ENCODE peak calls at places on chromosomes 12 and 14, in six cellular contexts. One of them, this sample, is unnamed.

GRCh38 chr12:105803292-105803691 is 335.5 kb downstream of the NUAK1 start:
- DNase-seq in ELR: peak
- DNase-seq in iris pigment epithelial cell: peak
- DNase-seq in GM10248: no peak
- DNase-seq in anterior cingulate cortex: no peak
- DNase-seq in effector memory CD8-positive, alpha-beta T cell: no peak
- DNase-seq in this sample: no peak

GRCh38 chr12:121793836-121794531 is 496 bp upstream of the RHOF start:
- DNase-seq in anterior cingulate cortex: peak
- DNase-seq in ELR: peak
- DNase-seq in effector memory CD8-positive, alpha-beta T cell: peak
- DNase-seq in GM10248: peak
- DNase-seq in iris pigment epithelial cell: peak
- DNase-seq in this sample: peak

GRCh38 chr12:11568762-11569478 is 80.6 kb upstream of the ETV6 start:
- DNase-seq in iris pigment epithelial cell: no peak
- DNase-seq in ELR: no peak
- DNase-seq in GM10248: peak
- DNase-seq in effector memory CD8-positive, alpha-beta T cell: no peak
- DNase-seq in anterior cingulate cortex: no peak
- DNase-seq in this sample: no peak

GRCh38 chr12:32997471-32997870 is 100.9 kb upstream of the PKP2 start:
- DNase-seq in ELR: no peak
- DNase-seq in iris pigment epithelial cell: no peak
- DNase-seq in GM10248: no peak
- DNase-seq in effector memory CD8-positive, alpha-beta T cell: no peak
- DNase-seq in anterior cingulate cortex: no peak
- DNase-seq in this sample: no peak

GRCh38 chr14:68666206-68666730 is 126.6 kb downstream of the ZFP36L1 start:
- DNase-seq in iris pigment epithelial cell: peak
- DNase-seq in ELR: no peak
- DNase-seq in effector memory CD8-positive, alpha-beta T cell: no peak
- DNase-seq in GM10248: no peak
- DNase-seq in anterior cingulate cortex: no peak
- DNase-seq in this sample: no peak

GRCh38 chr12:68334136-68334535 is 2.0 kb upstream of the MDM1 start:
- DNase-seq in ELR: no peak
- DNase-seq in anterior cingulate cortex: no peak
- DNase-seq in iris pigment epithelial cell: no peak
- DNase-seq in effector memory CD8-positive, alpha-beta T cell: no peak
- DNase-seq in GM10248: peak
- DNase-seq in this sample: no peak

GRCh38 chr14:100020623-100021022 is 44.6 kb upstream of the EVL start:
- DNase-seq in GM10248: no peak
- DNase-seq in iris pigment epithelial cell: no peak
- DNase-seq in anterior cingulate cortex: no peak
- DNase-seq in effector memory CD8-positive, alpha-beta T cell: no peak
- DNase-seq in ELR: no peak
- DNase-seq in this sample: no peak

GRCh38 chr12:126093911-126094310 is 1028.7 kb downstream of the AACS start:
- DNase-seq in GM10248: no peak
- DNase-seq in iris pigment epithelial cell: peak
- DNase-seq in effector memory CD8-positive, alpha-beta T cell: no peak
- DNase-seq in anterior cingulate cortex: no peak
- DNase-seq in ELR: peak
- DNase-seq in this sample: no peak

GRCh38 chr12:58814036-58814435 is 106.3 kb downstream of the LRIG3 start:
- DNase-seq in GM10248: no peak
- DNase-seq in ELR: no peak
- DNase-seq in effector memory CD8-positive, alpha-beta T cell: no peak
- DNase-seq in anterior cingulate cortex: no peak
- DNase-seq in iris pigment epithelial cell: no peak
- DNase-seq in this sample: no peak

GRCh38 chr12:45590646-45591045 is 138.9 kb upstream of the ARID2 start:
- DNase-seq in GM10248: no peak
- DNase-seq in anterior cingulate cortex: no peak
- DNase-seq in ELR: no peak
- DNase-seq in effector memory CD8-positive, alpha-beta T cell: no peak
- DNase-seq in iris pigment epithelial cell: no peak
- DNase-seq in this sample: no peak

GRCh38 chr12:54217774-54218221 is 29.0 kb upstream of the SMUG1 start:
- DNase-seq in iris pigment epithelial cell: no peak
- DNase-seq in anterior cingulate cortex: peak
- DNase-seq in effector memory CD8-positive, alpha-beta T cell: no peak
- DNase-seq in GM10248: no peak
- DNase-seq in ELR: peak
- DNase-seq in this sample: peak

GRCh38 chr12:13222076-13222475 is 25.6 kb downstream of the EMP1 start:
- DNase-seq in GM10248: no peak
- DNase-seq in effector memory CD8-positive, alpha-beta T cell: no peak
- DNase-seq in anterior cingulate cortex: no peak
- DNase-seq in ELR: peak
- DNase-seq in iris pigment epithelial cell: no peak
- DNase-seq in this sample: no peak

GRCh38 chr12:102010265-102010994 is 51.4 kb downstream of the WASHC3 start:
- DNase-seq in iris pigment epithelial cell: no peak
- DNase-seq in anterior cingulate cortex: no peak
- DNase-seq in GM10248: peak
- DNase-seq in effector memory CD8-positive, alpha-beta T cell: no peak
- DNase-seq in ELR: no peak
- DNase-seq in this sample: peak

GRCh38 chr12:115938794-115939377 is 338.6 kb downstream of the MED13L start:
- DNase-seq in effector memory CD8-positive, alpha-beta T cell: no peak
- DNase-seq in anterior cingulate cortex: no peak
- DNase-seq in iris pigment epithelial cell: no peak
- DNase-seq in GM10248: no peak
- DNase-seq in ELR: no peak
- DNase-seq in this sample: no peak

GRCh38 chr12:112146123-112146522 is 20.8 kb downstream of the TRAFD1 start:
- DNase-seq in GM10248: no peak
- DNase-seq in anterior cingulate cortex: no peak
- DNase-seq in ELR: no peak
- DNase-seq in effector memory CD8-positive, alpha-beta T cell: no peak
- DNase-seq in iris pigment epithelial cell: no peak
- DNase-seq in this sample: no peak

GRCh38 chr12:118035194-118036041 is 18.9 kb downstream of the RFC5 start:
- DNase-seq in iris pigment epithelial cell: no peak
- DNase-seq in anterior cingulate cortex: no peak
- DNase-seq in ELR: peak
- DNase-seq in effector memory CD8-positive, alpha-beta T cell: no peak
- DNase-seq in GM10248: peak
- DNase-seq in this sample: no peak

GRCh38 chr14:51448831-51449665 is 202.7 kb upstream of the FRMD6 start:
- DNase-seq in iris pigment epithelial cell: peak
- DNase-seq in GM10248: no peak
- DNase-seq in effector memory CD8-positive, alpha-beta T cell: no peak
- DNase-seq in anterior cingulate cortex: no peak
- DNase-seq in ELR: no peak
- DNase-seq in this sample: no peak

This sample was measured in B cell.